ENCODE peak calls at places on chromosome 15, in eight cellular contexts. One of them, this sample, is unnamed.

GRCh38 chr15:36447373-36447772 is 132.1 kb upstream of the CDIN1 start:
- DNase-seq in right lobe of liver: no peak
- DNase-seq in adrenal gland: no peak
- DNase-seq in lower leg skin: no peak
- DNase-seq in heart left ventricle: no peak
- DNase-seq in transverse colon: no peak
- DNase-seq in A549: no peak
- DNase-seq in stomach: no peak
- DNase-seq in this sample: no peak

GRCh38 chr15:54119056-54119455 is 140.8 kb downstream of the UNC13C start:
- DNase-seq in right lobe of liver: no peak
- DNase-seq in heart left ventricle: no peak
- DNase-seq in A549: no peak
- DNase-seq in adrenal gland: no peak
- DNase-seq in stomach: no peak
- DNase-seq in transverse colon: no peak
- DNase-seq in lower leg skin: no peak
- DNase-seq in this sample: no peak

GRCh38 chr15:25990245-25990644 is 127.1 kb upstream of the ATP10A start:
- DNase-seq in A549: no peak
- DNase-seq in heart left ventricle: no peak
- DNase-seq in lower leg skin: no peak
- DNase-seq in stomach: no peak
- DNase-seq in right lobe of liver: no peak
- DNase-seq in transverse colon: no peak
- DNase-seq in adrenal gland: no peak
- DNase-seq in this sample: no peak

GRCh38 chr15:59549339-59549807 is 62.2 kb upstream of the GCNT3 start:
- DNase-seq in heart left ventricle: no peak
- DNase-seq in stomach: no peak
- DNase-seq in transverse colon: peak
- DNase-seq in lower leg skin: no peak
- DNase-seq in A549: no peak
- DNase-seq in adrenal gland: no peak
- DNase-seq in right lobe of liver: no peak
- DNase-seq in this sample: no peak

GRCh38 chr15:81333363-81333762 is 9.4 kb upstream of the STARD5 start:
- DNase-seq in A549: no peak
- DNase-seq in right lobe of liver: no peak
- DNase-seq in heart left ventricle: no peak
- DNase-seq in lower leg skin: no peak
- DNase-seq in stomach: no peak
- DNase-seq in adrenal gland: no peak
- DNase-seq in transverse colon: no peak
- DNase-seq in this sample: no peak

GRCh38 chr15:62066663-62067447 is at the start of gene C2CD4A:
- DNase-seq in adrenal gland: peak
- DNase-seq in transverse colon: peak
- DNase-seq in lower leg skin: peak
- DNase-seq in stomach: peak
- DNase-seq in heart left ventricle: peak
- DNase-seq in A549: peak
- DNase-seq in right lobe of liver: peak
- DNase-seq in this sample: no peak

GRCh38 chr15:99986297-99987118 is 253.3 kb upstream of the LYSMD4 start:
- DNase-seq in adrenal gland: no peak
- DNase-seq in heart left ventricle: peak
- DNase-seq in right lobe of liver: peak
- DNase-seq in stomach: no peak
- DNase-seq in transverse colon: no peak
- DNase-seq in A549: no peak
- DNase-seq in lower leg skin: no peak
- DNase-seq in this sample: no peak

GRCh38 chr15:35624881-35625280 is 78.9 kb upstream of the DPH6 start:
- DNase-seq in transverse colon: no peak
- DNase-seq in right lobe of liver: peak
- DNase-seq in heart left ventricle: no peak
- DNase-seq in adrenal gland: peak
- DNase-seq in lower leg skin: peak
- DNase-seq in stomach: no peak
- DNase-seq in A549: no peak
- DNase-seq in this sample: no peak

GRCh38 chr15:85380860-85381535 is 595 bp downstream of the AKAP13 start:
- DNase-seq in right lobe of liver: peak
- DNase-seq in A549: no peak
- DNase-seq in stomach: peak
- DNase-seq in lower leg skin: peak
- DNase-seq in transverse colon: peak
- DNase-seq in adrenal gland: peak
- DNase-seq in heart left ventricle: peak
- DNase-seq in this sample: peak

GRCh38 chr15:85377986-85378385 is 2.4 kb upstream of the AKAP13 start:
- DNase-seq in stomach: no peak
- DNase-seq in transverse colon: no peak
- DNase-seq in lower leg skin: no peak
- DNase-seq in A549: no peak
- DNase-seq in heart left ventricle: no peak
- DNase-seq in adrenal gland: no peak
- DNase-seq in right lobe of liver: no peak
- DNase-seq in this sample: no peak

GRCh38 chr15:85381850-85382751 is 1.7 kb downstream of the AKAP13 start:
- DNase-seq in transverse colon: no peak
- DNase-seq in lower leg skin: no peak
- DNase-seq in A549: peak
- DNase-seq in adrenal gland: no peak
- DNase-seq in right lobe of liver: no peak
- DNase-seq in heart left ventricle: no peak
- DNase-seq in stomach: no peak
- DNase-seq in this sample: no peak

GRCh38 chr15:85379403-85380131 is 836 bp upstream of the AKAP13 start:
- DNase-seq in A549: peak
- DNase-seq in stomach: no peak
- DNase-seq in right lobe of liver: no peak
- DNase-seq in heart left ventricle: no peak
- DNase-seq in transverse colon: peak
- DNase-seq in adrenal gland: no peak
- DNase-seq in lower leg skin: no peak
- DNase-seq in this sample: no peak

GRCh38 chr15:85380217-85380859 is at the start of gene AKAP13:
- DNase-seq in adrenal gland: peak
- DNase-seq in heart left ventricle: peak
- DNase-seq in stomach: peak
- DNase-seq in transverse colon: peak
- DNase-seq in A549: peak
- DNase-seq in right lobe of liver: peak
- DNase-seq in lower leg skin: peak
- DNase-seq in this sample: peak
- TF ChIP-seq POLR2A in adrenal gland: peak
- TF ChIP-seq POLR2A in heart left ventricle: peak
- TF ChIP-seq POLR2A in stomach: no peak
- TF ChIP-seq POLR2A in transverse colon: peak
- TF ChIP-seq POLR2A in A549: peak
- TF ChIP-seq POLR2A in right lobe of liver: peak
- TF ChIP-seq POLR2A in lower leg skin: no peak
- TF ChIP-seq POLR2A in this sample: peak

GRCh38 chr15:58240191-58240932 is 102.2 kb downstream of the AQP9 start:
- DNase-seq in right lobe of liver: no peak
- DNase-seq in A549: no peak
- DNase-seq in transverse colon: no peak
- DNase-seq in lower leg skin: no peak
- DNase-seq in heart left ventricle: no peak
- DNase-seq in adrenal gland: no peak
- DNase-seq in stomach: no peak
- DNase-seq in this sample: no peak

GRCh38 chr15:58244546-58244945 is 106.4 kb downstream of the AQP9 start:
- DNase-seq in A549: no peak
- DNase-seq in right lobe of liver: no peak
- DNase-seq in stomach: no peak
- DNase-seq in heart left ventricle: no peak
- DNase-seq in lower leg skin: no peak
- DNase-seq in adrenal gland: no peak
- DNase-seq in transverse colon: no peak
- DNase-seq in this sample: no peak

GRCh38 chr15:58246041-58246440 is 107.9 kb downstream of the AQP9 start:
- DNase-seq in lower leg skin: no peak
- DNase-seq in right lobe of liver: no peak
- DNase-seq in stomach: no peak
- DNase-seq in transverse colon: no peak
- DNase-seq in A549: no peak
- DNase-seq in adrenal gland: no peak
- DNase-seq in heart left ventricle: no peak
- DNase-seq in this sample: no peak

GRCh38 chr15:58241872-58242271 is 103.7 kb downstream of the AQP9 start:
- DNase-seq in transverse colon: no peak
- DNase-seq in right lobe of liver: no peak
- DNase-seq in adrenal gland: no peak
- DNase-seq in A549: peak
- DNase-seq in lower leg skin: no peak
- DNase-seq in stomach: no peak
- DNase-seq in heart left ventricle: no peak
- DNase-seq in this sample: no peak

GRCh38 chr15:58243083-58243482 is 104.9 kb downstream of the AQP9 start:
- DNase-seq in right lobe of liver: no peak
- DNase-seq in stomach: no peak
- DNase-seq in adrenal gland: no peak
- DNase-seq in transverse colon: no peak
- DNase-seq in A549: no peak
- DNase-seq in lower leg skin: no peak
- DNase-seq in heart left ventricle: no peak
- DNase-seq in this sample: no peak
- TF ChIP-seq POLR2A in right lobe of liver: no peak
- TF ChIP-seq POLR2A in stomach: no peak
- TF ChIP-seq POLR2A in adrenal gland: no peak
- TF ChIP-seq POLR2A in transverse colon: no peak
- TF ChIP-seq POLR2A in A549: no peak
- TF ChIP-seq POLR2A in lower leg skin: no peak
- TF ChIP-seq POLR2A in heart left ventricle: no peak
- TF ChIP-seq POLR2A in this sample: no peak

DNA sequence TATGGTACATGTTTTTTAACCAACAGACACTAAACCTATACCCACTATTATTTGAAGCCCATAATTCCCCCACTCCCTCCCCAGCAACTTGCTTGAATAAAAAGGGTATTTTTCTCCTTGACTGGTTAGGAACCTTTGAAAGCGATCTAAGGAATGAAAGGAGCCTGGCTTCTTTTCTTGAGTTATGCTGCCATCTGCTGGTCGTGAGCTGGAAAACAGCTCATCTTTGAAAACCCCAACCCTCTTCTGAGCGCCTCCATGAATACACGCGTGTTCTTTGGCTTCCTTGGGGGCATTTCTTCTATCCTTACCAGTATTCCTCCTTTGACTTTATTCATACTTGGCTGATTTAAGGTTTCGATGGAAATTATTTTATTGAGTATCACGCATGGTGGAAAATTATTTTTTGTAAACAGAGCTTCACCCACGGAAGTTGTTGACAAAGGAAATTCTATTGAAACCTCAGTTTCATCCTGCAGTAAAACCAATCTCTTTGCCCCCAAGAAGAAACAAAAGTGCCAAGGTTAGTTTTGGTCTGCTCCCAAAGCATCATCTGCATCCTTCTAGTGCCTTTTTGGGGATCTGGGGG is 171.6 kb downstream of the SV2B start:
- DNase-seq in adrenal gland: peak
- DNase-seq in lower leg skin: peak
- DNase-seq in heart left ventricle: no peak
- DNase-seq in stomach: peak
- DNase-seq in A549: peak
- DNase-seq in transverse colon: peak
- DNase-seq in right lobe of liver: no peak
- DNase-seq in this sample: no peak
- TF ChIP-seq POLR2A in adrenal gland: no peak
- TF ChIP-seq POLR2A in lower leg skin: no peak
- TF ChIP-seq POLR2A in heart left ventricle: no peak
- TF ChIP-seq POLR2A in stomach: no peak
- TF ChIP-seq POLR2A in A549: no peak
- TF ChIP-seq POLR2A in transverse colon: no peak
- TF ChIP-seq POLR2A in right lobe of liver: no peak
- TF ChIP-seq POLR2A in this sample: no peak

GRCh38 chr15:65066001-65066634 is 1.7 kb downstream of the RASL12 start:
- DNase-seq in transverse colon: no peak
- DNase-seq in A549: no peak
- DNase-seq in right lobe of liver: no peak
- DNase-seq in heart left ventricle: no peak
- DNase-seq in adrenal gland: no peak
- DNase-seq in lower leg skin: no peak
- DNase-seq in stomach: no peak
- DNase-seq in this sample: no peak

GRCh38 chr15:65067645-65068416 is at the start of gene RASL12:
- DNase-seq in A549: no peak
- DNase-seq in right lobe of liver: no peak
- DNase-seq in stomach: no peak
- DNase-seq in transverse colon: peak
- DNase-seq in heart left ventricle: peak
- DNase-seq in lower leg skin: no peak
- DNase-seq in adrenal gland: no peak
- DNase-seq in this sample: no peak

GRCh38 chr15:65066635-65067333 is 1.0 kb downstream of the RASL12 start:
- DNase-seq in adrenal gland: no peak
- DNase-seq in right lobe of liver: no peak
- DNase-seq in heart left ventricle: no peak
- DNase-seq in stomach: no peak
- DNase-seq in transverse colon: no peak
- DNase-seq in A549: no peak
- DNase-seq in lower leg skin: no peak
- DNase-seq in this sample: no peak

GRCh38 chr15:65068436-65068835 is 645 bp upstream of the RASL12 start:
- DNase-seq in adrenal gland: no peak
- DNase-seq in transverse colon: no peak
- DNase-seq in stomach: no peak
- DNase-seq in lower leg skin: no peak
- DNase-seq in heart left ventricle: no peak
- DNase-seq in A549: no peak
- DNase-seq in right lobe of liver: no peak
- DNase-seq in this sample: no peak

GRCh38 chr15:65067334-65067644 is 502 bp downstream of the RASL12 start:
- DNase-seq in adrenal gland: no peak
- DNase-seq in lower leg skin: no peak
- DNase-seq in heart left ventricle: no peak
- DNase-seq in stomach: no peak
- DNase-seq in transverse colon: no peak
- DNase-seq in A549: no peak
- DNase-seq in right lobe of liver: no peak
- DNase-seq in this sample: no peak
- TF ChIP-seq POLR2A in adrenal gland: no peak
- TF ChIP-seq POLR2A in lower leg skin: no peak
- TF ChIP-seq POLR2A in heart left ventricle: no peak
- TF ChIP-seq POLR2A in stomach: no peak
- TF ChIP-seq POLR2A in transverse colon: no peak
- TF ChIP-seq POLR2A in A549: no peak
- TF ChIP-seq POLR2A in right lobe of liver: no peak
- TF ChIP-seq POLR2A in this sample: no peak

GRCh38 chr15:89167267-89168176 is 53.9 kb downstream of the RLBP1 start:
- DNase-seq in A549: peak
- DNase-seq in transverse colon: no peak
- DNase-seq in stomach: peak
- DNase-seq in adrenal gland: peak
- DNase-seq in right lobe of liver: no peak
- DNase-seq in heart left ventricle: no peak
- DNase-seq in lower leg skin: no peak
- DNase-seq in this sample: peak
- TF ChIP-seq POLR2A in A549: no peak
- TF ChIP-seq POLR2A in transverse colon: no peak
- TF ChIP-seq POLR2A in stomach: no peak
- TF ChIP-seq POLR2A in adrenal gland: no peak
- TF ChIP-seq POLR2A in right lobe of liver: no peak
- TF ChIP-seq POLR2A in heart left ventricle: no peak
- TF ChIP-seq POLR2A in lower leg skin: no peak
- TF ChIP-seq POLR2A in this sample: no peak